ENCODE peak calls at places on chromosomes 6 and 20, in six cellular contexts. I is endodermal cell, A is psoas muscle, J is WERI-Rb-1, O is DND-41, Q is left lung. Z is an unnamed sample.

GRCh38 chr6:127967708-127968107 is 66.8 kb upstream of the THEMIS start:
- DNase-seq in J (no peak), I (no peak), Q (no peak), A (no peak), O (peak), Z (no peak)

GRCh38 chr20:774016-774679 is 5.8 kb upstream of the SLC52A3 start:
- DNase-seq in Q (no peak), A (no peak), O (no peak), J (no peak), I (no peak), Z (no peak)

GRCh38 chr6:135901776-135902524 is 50.4 kb downstream of the PDE7B start:
- DNase-seq in A (peak), O (no peak), Q (no peak), J (no peak), I (no peak), Z (no peak)

GRCh38 chr6:328184-328670 is 35.9 kb downstream of the DUSP22 start:
- DNase-seq in O (no peak), J (no peak), Q (peak), A (peak), I (no peak), Z (peak)

GRCh38 chr6:131972761-131973160 is 21.6 kb upstream of the CCN2 start:
- DNase-seq in I (no peak), O (no peak), A (no peak), Q (no peak), J (no peak), Z (no peak)

GRCh38 chr6:109010703-109011102 is 83.9 kb downstream of the SESN1 start:
- DNase-seq in A (no peak), O (no peak), J (no peak), I (no peak), Q (no peak), Z (no peak)

GRCh38 chr6:130063806-130064205 is 45.4 kb downstream of the L3MBTL3 start:
- DNase-seq in I (no peak), J (no peak), A (no peak), O (no peak), Q (no peak), Z (no peak)

GRCh38 chr6:50952092-50952932 is 133.6 kb downstream of the TFAP2B start:
- DNase-seq in O (no peak), I (peak), J (no peak), Q (no peak), A (no peak), Z (no peak)

GRCh38 chr6:43076928-43077809 is 1.1 kb downstream of the PTK7 start:
- DNase-seq in A (no peak), I (peak), J (peak), O (peak), Q (no peak), Z (no peak)

GRCh38 chr6:43074847-43075741 is 1.0 kb upstream of the PTK7 start:
- DNase-seq in Q (no peak), I (peak), J (no peak), O (no peak), A (no peak), Z (no peak)

GRCh38 chr6:43077981-43078411 is 1.9 kb downstream of the PTK7 start:
- DNase-seq in A (no peak), O (no peak), I (peak), Q (no peak), J (no peak), Z (no peak)

GRCh38 chr6:43076093-43076927 is at the start of gene PTK7:
- DNase-seq in I (peak), J (peak), Q (peak), O (peak), A (peak), Z (no peak)

GRCh38 chr6:43075791-43076092 is 372 bp upstream of the PTK7 start:
- DNase-seq in J (no peak), Q (no peak), A (no peak), O (no peak), I (no peak), Z (no peak)
- H3K27ac ChIP-seq in J (peak), Q (no peak), A (no peak), O (peak), I (peak), Z (no peak)

GRCh38 chr20:48536206-48536605 is 291.6 kb downstream of the PREX1 start:
- DNase-seq in A (no peak), J (no peak), Q (no peak), O (no peak), I (no peak), Z (no peak)

GRCh38 chr20:48538856-48539255 is 288.9 kb downstream of the PREX1 start:
- DNase-seq in Q (no peak), J (no peak), A (no peak), O (no peak), I (peak), Z (no peak)

GRCh38 chr20:48535556-48535955 is 292.2 kb downstream of the PREX1 start:
- DNase-seq in I (no peak), J (no peak), O (no peak), Q (no peak), A (no peak), Z (no peak)

GRCh38 chr20:48541581-48542071 is 286.2 kb downstream of the PREX1 start:
- DNase-seq in A (no peak), I (no peak), Q (no peak), J (no peak), O (no peak), Z (no peak)

DNA sequence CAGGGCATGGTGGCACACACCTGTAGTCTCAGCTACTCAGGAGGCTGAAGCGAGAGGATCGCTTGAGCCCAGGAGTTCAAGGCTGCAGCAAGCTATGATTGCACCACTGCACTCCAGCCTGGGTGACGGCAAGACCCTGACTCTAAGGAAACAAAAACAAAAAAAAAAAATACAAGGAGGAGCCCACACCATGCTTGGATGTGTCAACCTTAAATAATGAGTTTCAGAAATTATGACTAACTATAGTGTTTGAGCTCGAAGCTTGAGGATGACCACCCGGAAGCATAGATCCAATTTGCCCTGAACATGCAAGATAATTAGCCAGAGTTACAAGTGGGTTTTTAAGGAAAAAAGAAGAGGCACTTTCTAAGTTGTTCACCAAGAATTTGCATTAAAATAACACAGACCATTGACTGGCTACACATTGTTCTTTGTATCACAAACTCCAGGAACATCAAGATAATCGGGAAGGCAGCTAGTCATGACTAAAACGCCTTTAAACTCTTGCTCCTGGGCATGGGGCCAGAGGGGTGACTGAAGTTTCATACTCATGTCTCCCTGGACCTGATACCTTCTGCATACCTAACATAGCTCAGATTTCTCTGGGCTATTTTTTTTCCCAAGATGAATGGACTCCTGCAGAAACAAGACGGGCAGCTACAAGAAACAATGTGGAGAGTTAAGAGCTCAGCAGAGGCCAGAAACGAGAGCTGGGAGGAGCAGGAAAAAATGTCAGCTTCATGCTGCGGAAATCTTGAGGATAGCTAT is 289.6 kb downstream of the PREX1 start:
- DNase-seq in J (no peak), Q (peak), O (no peak), A (no peak), I (peak), Z (no peak)
- H3K27ac ChIP-seq in J (no peak), Q (no peak), O (no peak), A (no peak), I (no peak), Z (no peak)

DNA sequence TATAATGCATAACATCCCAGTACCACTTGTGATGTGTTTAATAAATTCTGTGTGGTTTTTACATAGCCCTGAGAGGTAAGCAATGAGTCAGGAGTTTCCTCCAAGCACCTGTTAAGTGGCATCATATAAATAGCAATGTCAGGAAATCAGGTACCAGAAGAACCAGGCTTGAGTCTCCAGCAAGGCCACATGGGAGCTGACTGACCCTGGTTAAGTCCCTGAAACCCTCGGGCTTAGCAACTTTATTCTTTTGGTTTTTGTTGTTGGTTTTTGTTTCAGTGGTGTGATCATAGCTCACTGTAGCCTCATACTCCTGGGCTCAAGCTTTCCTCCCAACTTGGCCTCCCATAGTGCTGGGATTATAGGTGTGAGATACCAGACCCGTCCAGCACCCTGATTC is 70.0 kb downstream of the PTPRT start:
- DNase-seq in A (no peak), O (no peak), Q (no peak), J (no peak), I (no peak), Z (no peak)
- H3K27ac ChIP-seq in A (no peak), O (no peak), Q (no peak), J (no peak), I (no peak), Z (no peak)

GRCh38 chr6:40710626-40711354 is 123.6 kb upstream of the LRFN2 start:
- DNase-seq in A (no peak), Q (no peak), O (peak), I (no peak), J (no peak), Z (no peak)

GRCh38 chr6:40713002-40713719 is 126.0 kb upstream of the LRFN2 start:
- DNase-seq in Q (no peak), I (peak), J (peak), A (no peak), O (no peak), Z (no peak)

GRCh38 chr6:40706222-40706621 is 119.1 kb upstream of the LRFN2 start:
- DNase-seq in Q (no peak), I (no peak), J (no peak), O (no peak), A (no peak), Z (no peak)

GRCh38 chr6:40708049-40708448 is 120.9 kb upstream of the LRFN2 start:
- DNase-seq in I (no peak), A (no peak), J (no peak), Q (no peak), O (no peak), Z (no peak)
- H3K27ac ChIP-seq in I (no peak), A (no peak), J (no peak), Q (no peak), O (no peak), Z (no peak)

GRCh38 chr6:17501982-17502704 is 98.0 kb upstream of the FAM8A1 start:
- DNase-seq in Q (no peak), O (no peak), I (no peak), A (no peak), J (no peak), Z (no peak)
- H3K27ac ChIP-seq in Q (no peak), O (no peak), I (no peak), A (peak), J (no peak), Z (peak)

GRCh38 chr6:157224178-157224956 is 99.0 kb downstream of the TMEM242 start:
- DNase-seq in O (no peak), J (no peak), Q (no peak), A (no peak), I (no peak), Z (no peak)

GRCh38 chr6:157226026-157226639 is 97.2 kb downstream of the TMEM242 start:
- DNase-seq in J (no peak), Q (no peak), I (no peak), O (no peak), A (no peak), Z (no peak)

GRCh38 chr6:157224957-157225574 is 98.3 kb downstream of the TMEM242 start:
- DNase-seq in I (peak), O (no peak), A (no peak), Q (no peak), J (no peak), Z (no peak)

GRCh38 chr6:157226761-157227160 is 96.6 kb downstream of the TMEM242 start:
- DNase-seq in Q (no peak), A (no peak), I (peak), J (no peak), O (no peak), Z (no peak)

GRCh38 chr6:157225575-157225995 is 97.7 kb downstream of the TMEM242 start:
- DNase-seq in J (no peak), O (no peak), I (no peak), Q (no peak), A (no peak), Z (no peak)
- H3K27ac ChIP-seq in J (no peak), O (no peak), I (no peak), Q (peak), A (peak), Z (peak)

GRCh38 chr6:22925920-22926587 is 356.7 kb downstream of the HDGFL1 start:
- DNase-seq in A (no peak), Q (no peak), O (no peak), J (no peak), I (no peak), Z (no peak)

GRCh38 chr6:22917344-22917743 is 348.0 kb downstream of the HDGFL1 start:
- DNase-seq in A (no peak), J (no peak), O (no peak), I (no peak), Q (no peak), Z (no peak)

GRCh38 chr6:22925304-22925835 is 356.0 kb downstream of the HDGFL1 start:
- DNase-seq in J (no peak), A (no peak), O (no peak), Q (no peak), I (no peak), Z (no peak)

GRCh38 chr6:22926613-22927348 is 357.4 kb downstream of the HDGFL1 start:
- DNase-seq in I (no peak), J (peak), Q (no peak), O (no peak), A (no peak), Z (no peak)

DNA sequence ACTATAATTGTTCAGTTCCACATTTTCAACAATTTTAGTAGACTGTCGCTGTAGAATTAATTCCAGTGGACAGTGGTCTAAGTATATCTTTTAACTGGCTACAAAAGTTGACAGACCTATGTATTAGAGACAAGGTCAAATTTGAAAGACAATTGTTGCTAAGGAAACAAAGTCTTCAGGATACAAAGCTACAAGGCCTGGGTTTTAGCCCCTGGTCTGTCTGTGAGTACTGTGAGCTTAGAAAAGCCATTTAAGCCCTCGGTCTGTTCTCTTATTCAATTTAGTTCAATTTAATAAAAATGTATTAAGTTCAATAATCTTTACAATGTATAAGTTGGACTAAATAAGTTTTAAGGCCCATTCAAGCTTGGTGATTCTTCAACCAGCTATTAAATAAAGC is 352.5 kb downstream of the HDGFL1 start:
- DNase-seq in I (no peak), A (no peak), Q (no peak), O (no peak), J (no peak), Z (no peak)
- H3K27ac ChIP-seq in I (peak), A (no peak), Q (no peak), O (no peak), J (no peak), Z (no peak)

GRCh38 chr6:138944412-138944811 is 43.6 kb downstream of the REPS1 start:
- DNase-seq in O (no peak), J (no peak), Q (no peak), A (no peak), I (no peak), Z (no peak)

GRCh38 chr6:138948028-138948427 is 40.0 kb downstream of the REPS1 start:
- DNase-seq in O (no peak), A (no peak), I (no peak), J (no peak), Q (no peak), Z (no peak)

GRCh38 chr6:138948780-138949179 is 39.3 kb downstream of the REPS1 start:
- DNase-seq in O (no peak), Q (no peak), A (no peak), J (no peak), I (no peak), Z (no peak)

GRCh38 chr6:138943089-138943625 is 44.9 kb downstream of the REPS1 start:
- DNase-seq in J (no peak), Q (no peak), A (no peak), I (no peak), O (no peak), Z (no peak)

GRCh38 chr6:138945354-138945753 is 42.7 kb downstream of the REPS1 start:
- DNase-seq in O (no peak), A (no peak), Q (no peak), I (peak), J (peak), Z (no peak)
- H3K27ac ChIP-seq in O (no peak), A (no peak), Q (no peak), I (no peak), J (no peak), Z (no peak)

Z was measured in gastrocnemius medialis.